ENCODE peak calls at places on chromosomes 2 and 18, in eight cellular contexts. V, R, G, Q, E, X, J and D are unnamed samples.

GRCh38 chr2:230602562-230603230 is 109.9 kb upstream of the CAB39 start:
- DNase-seq in X (no peak), Q (peak; percentile 31), V (peak; percentile 49), J (peak; percentile 32), R (no peak), E (no peak), G (no peak), D (no peak)

GRCh38 chr18:71105078-71105819 is 816.4 kb downstream of the SOCS6 start:
- DNase-seq in G (no peak), Q (no peak), R (no peak), X (peak; percentile 70), E (no peak), V (no peak), J (no peak), D (no peak)

GRCh38 chr2:169768262-169768995 is 30.2 kb upstream of the SSB start:
- DNase-seq in Q (no peak), V (peak; percentile 44), E (no peak), R (no peak), J (peak; percentile 39), X (no peak), G (no peak), D (no peak)

GRCh38 chr2:236168110-236169067 is at the start of gene GBX2:
- DNase-seq in Q (no peak), E (peak; percentile 84), J (no peak), R (peak; percentile 95), X (peak; percentile 92), V (peak; percentile 46), G (peak; percentile 92), D (peak; percentile 93)

GRCh38 chr2:216426938-216427337 is 14.7 kb downstream of the SMARCAL1 start:
- DNase-seq in E (peak; percentile 61), J (no peak), R (peak; percentile 8), G (peak; percentile 87), V (no peak), X (peak; percentile 18), Q (no peak), D (no peak)

GRCh38 chr2:239042046-239042445 is 194.2 kb downstream of the TWIST2 start:
- DNase-seq in X (no peak), E (no peak), R (no peak), J (no peak), G (no peak), Q (no peak), V (no peak), D (no peak)

GRCh38 chr2:148794558-148794957 is 80.5 kb upstream of the KIF5C start:
- DNase-seq in X (no peak), V (no peak), J (no peak), E (no peak), Q (no peak), G (peak; percentile 69), R (no peak), D (no peak)

GRCh38 chr2:149612122-149612521 is 24.5 kb upstream of the MMADHC start:
- DNase-seq in E (peak; percentile 61), X (no peak), G (no peak), V (no peak), Q (no peak), J (no peak), R (no peak), D (no peak)

GRCh38 chr2:6401301-6401700 is 464.4 kb downstream of the CMPK2 start:
- DNase-seq in V (no peak), R (no peak), E (no peak), J (no peak), X (no peak), G (no peak), Q (no peak), D (no peak)

GRCh38 chr18:67672142-67672541 is 155.6 kb upstream of the DSEL start:
- DNase-seq in R (peak; percentile 3), V (no peak), G (no peak), X (no peak), J (no peak), Q (no peak), E (no peak), D (no peak)

GRCh38 chr18:9808190-9808529 is 77.6 kb upstream of the TXNDC2 start:
- DNase-seq in J (no peak), G (no peak), R (no peak), E (no peak), V (no peak), Q (no peak), X (peak; percentile 51), D (no peak)

GRCh38 chr2:70011335-70011734 is 49.9 kb upstream of the ASPRV1 start:
- DNase-seq in X (no peak), Q (no peak), E (no peak), V (no peak), J (no peak), G (no peak), R (no peak), D (no peak)

GRCh38 chr2:118832791-118833715 is 14.4 kb downstream of the EN1 start:
- DNase-seq in G (no peak), X (no peak), E (no peak), R (no peak), Q (no peak), V (no peak), J (no peak), D (peak; percentile 63)

GRCh38 chr18:46770708-46771107 is 13.9 kb upstream of the ST8SIA5 start:
- DNase-seq in J (no peak), R (no peak), V (no peak), Q (no peak), G (no peak), E (no peak), X (no peak), D (no peak)

GRCh38 chr18:74682141-74682997 is 84.7 kb downstream of the ZNF407 start:
- DNase-seq in E (peak; percentile 31), G (peak; percentile 6), X (no peak), V (no peak), Q (no peak), R (no peak), J (no peak), D (no peak)

GRCh38 chr18:8454136-8454535 is 155.1 kb upstream of the RAB12 start:
- DNase-seq in R (no peak), V (no peak), X (no peak), J (no peak), E (no peak), G (no peak), Q (no peak), D (no peak)

GRCh38 chr2:127608061-127609011 is 37.6 kb upstream of the GPR17 start:
- DNase-seq in Q (no peak), R (no peak), J (no peak), G (no peak), X (no peak), E (no peak), V (no peak), D (no peak)

GRCh38 chr18:2641638-2642037 is 13.9 kb upstream of the SMCHD1 start:
- DNase-seq in G (no peak), E (peak; percentile 35), V (peak; percentile 70), Q (no peak), J (no peak), R (peak; percentile 16), X (no peak), D (no peak)

GRCh38 chr2:42801388-42801787 is 9.0 kb upstream of the HAAO start:
- DNase-seq in Q (no peak), V (no peak), J (no peak), E (peak; percentile 51), X (peak; percentile 21), G (no peak), R (no peak), D (no peak)

GRCh38 chr2:46835520-46835919 is 80.1 kb downstream of the MCFD2 start:
- DNase-seq in V (no peak), J (no peak), E (no peak), X (no peak), Q (no peak), G (no peak), R (no peak), D (no peak)